ENCODE peak calls at places on chromosomes 5 and 9, in four cellular contexts. M, T, X and H are unnamed samples.

GRCh38 chr9:103660830-103661229 is 433.3 kb upstream of the SMC2 start:
- DNase-seq in T (no peak), X (no peak), M (no peak), H (no peak)

GRCh38 chr5:132771559-132771998 is 5.5 kb downstream of the SEPTIN8 start:
- DNase-seq in M (no peak), T (no peak), X (no peak), H (peak)

GRCh38 chr5:102753889-102754498 is 1.1 kb upstream of the PAM start:
- DNase-seq in M (no peak), X (no peak), T (no peak), H (no peak)

GRCh38 chr9:93223241-93224180 is 39.6 kb downstream of the WNK2 start:
- DNase-seq in M (no peak), X (no peak), T (no peak), H (no peak)

GRCh38 chr5:72160299-72160698 is 53.0 kb downstream of the MAP1B start:
- DNase-seq in M (no peak), T (no peak), X (no peak), H (no peak)

GRCh38 chr5:135309391-135310327 is 89.4 kb downstream of the MACROH2A1 start:
- DNase-seq in T (no peak), M (no peak), X (no peak), H (no peak)

GRCh38 chr9:37026085-37026935 is 7.8 kb downstream of the PAX5 start:
- DNase-seq in X (no peak), T (no peak), M (no peak), H (no peak)

GRCh38 chr9:128683340-128684064 is 5.5 kb upstream of the SET start:
- DNase-seq in X (peak), M (no peak), T (no peak), H (no peak)

GRCh38 chr9:1869843-1870242 is 145.3 kb upstream of the SMARCA2 start:
- DNase-seq in M (no peak), X (peak), T (peak), H (peak)

GRCh38 chr9:22228542-22228941 is 218.1 kb upstream of the DMRTA1 start:
- DNase-seq in X (no peak), T (no peak), M (no peak), H (no peak)

GRCh38 chr5:1311443-1312055 is 16.7 kb upstream of the TERT start:
- DNase-seq in T (no peak), M (no peak), X (no peak), H (no peak)

GRCh38 chr5:3394877-3395599 is 200.6 kb upstream of the IRX1 start:
- DNase-seq in X (no peak), M (no peak), T (no peak), H (no peak)

GRCh38 chr5:154901276-154901675 is 36.7 kb downstream of the GEMIN5 start:
- DNase-seq in M (no peak), T (no peak), X (no peak), H (no peak)

GRCh38 chr5:149439899-149440655 is 61.0 kb upstream of the IL17B start:
- DNase-seq in X (peak), M (no peak), T (peak), H (peak)

GRCh38 chr5:62306494-62307363 is 723 bp downstream of the KIF2A start:
- DNase-seq in M (no peak), X (no peak), T (peak), H (no peak)
- TF ChIP-seq HDAC6 in M (no peak), X (no peak), T (no peak), H (no peak)

DNA sequence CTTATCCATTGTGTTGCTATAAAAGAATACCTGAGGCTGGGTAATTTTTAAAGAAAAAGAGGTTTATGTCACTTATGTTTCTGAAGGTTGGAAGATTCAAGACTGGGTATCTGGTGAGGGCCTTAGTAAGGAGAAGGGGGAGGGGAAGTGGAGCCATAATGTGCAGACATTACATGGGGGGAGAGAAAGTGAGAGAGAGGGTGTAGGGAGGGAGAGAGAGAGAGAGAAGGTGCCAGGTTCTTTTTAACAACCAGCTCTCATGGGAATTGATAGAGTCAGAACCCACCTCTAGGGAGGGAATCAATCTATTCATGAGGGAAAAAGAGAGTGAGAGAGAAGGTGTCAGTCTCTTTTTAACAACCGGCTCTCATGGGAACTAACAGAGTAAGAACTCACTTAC is 29.5 kb downstream of the SPEF2 start:
- DNase-seq in X (no peak), T (no peak), M (no peak), H (no peak)
- TF ChIP-seq HDAC6 in X (no peak), T (no peak), M (no peak), H (no peak)

DNA sequence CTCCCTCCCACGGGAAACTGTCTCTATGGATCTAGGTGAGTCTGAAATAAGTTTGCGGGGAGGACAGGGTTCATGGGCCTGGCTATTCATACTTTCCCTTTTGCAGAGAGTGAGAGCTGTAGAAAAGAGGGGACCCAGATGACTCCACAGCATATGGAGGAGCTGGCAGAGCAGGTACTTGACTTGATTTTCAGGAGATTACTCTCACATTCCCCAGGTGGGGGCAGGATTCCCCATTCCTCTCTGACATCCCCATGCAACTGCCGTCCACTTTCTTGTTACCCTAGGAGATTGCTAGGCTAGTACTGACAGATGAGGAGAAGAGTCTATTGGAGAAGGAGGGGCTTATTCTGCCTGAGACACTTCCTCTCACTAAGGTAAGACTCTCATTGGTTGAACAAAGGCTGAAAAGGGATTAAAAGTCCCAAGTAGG is 659 bp downstream of the CREB3 start:
- DNase-seq in X (peak), M (no peak), T (peak), H (peak)
- TF ChIP-seq HDAC6 in X (no peak), M (no peak), T (no peak), H (no peak)

DNA sequence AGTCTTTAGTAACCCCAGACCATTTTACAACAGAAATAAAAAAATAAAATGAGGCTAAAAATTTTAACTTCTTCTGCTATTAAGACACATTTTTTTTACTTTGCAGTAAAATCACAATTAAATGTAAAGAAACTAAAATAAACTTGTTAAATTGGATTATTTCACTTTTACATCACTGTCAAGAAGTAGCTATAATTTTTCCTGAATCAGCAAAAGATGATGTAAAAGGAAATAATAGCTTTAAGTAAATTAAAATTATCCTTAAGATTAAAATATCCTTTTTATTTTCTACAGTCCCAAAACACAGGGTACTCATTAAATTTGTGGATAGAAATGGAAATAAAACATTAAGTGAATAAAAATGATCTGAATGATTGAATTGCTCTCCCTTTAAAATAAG is 44.5 kb downstream of the TMEM232 start:
- DNase-seq in M (no peak), X (no peak), T (no peak), H (no peak)
- TF ChIP-seq HDAC6 in M (no peak), X (no peak), T (no peak), H (no peak)

GRCh38 chr5:159782197-159782994 is 133.9 kb upstream of the ADRA1B start:
- DNase-seq in M (no peak), X (no peak), T (no peak), H (no peak)
- TF ChIP-seq HDAC6 in M (no peak), X (no peak), T (no peak), H (no peak)

GRCh38 chr9:35660966-35661413 is 2.9 kb downstream of the CCDC107 start:
- DNase-seq in T (no peak), M (no peak), X (no peak), H (peak)
- TF ChIP-seq HDAC6 in T (no peak), M (no peak), X (no peak), H (no peak)

GRCh38 chr5:83572271-83572670 is 100.7 kb downstream of the VCAN start:
- DNase-seq in M (no peak), X (no peak), T (no peak), H (no peak)

GRCh38 chr5:83563631-83564030 is 92.1 kb downstream of the VCAN start:
- DNase-seq in T (no peak), X (no peak), M (no peak), H (peak)

GRCh38 chr5:83564069-83564749 is 92.7 kb downstream of the VCAN start:
- DNase-seq in T (peak), M (no peak), X (no peak), H (peak)

GRCh38 chr5:83570916-83571315 is 99.4 kb downstream of the VCAN start:
- DNase-seq in T (no peak), M (no peak), X (no peak), H (no peak)

DNA sequence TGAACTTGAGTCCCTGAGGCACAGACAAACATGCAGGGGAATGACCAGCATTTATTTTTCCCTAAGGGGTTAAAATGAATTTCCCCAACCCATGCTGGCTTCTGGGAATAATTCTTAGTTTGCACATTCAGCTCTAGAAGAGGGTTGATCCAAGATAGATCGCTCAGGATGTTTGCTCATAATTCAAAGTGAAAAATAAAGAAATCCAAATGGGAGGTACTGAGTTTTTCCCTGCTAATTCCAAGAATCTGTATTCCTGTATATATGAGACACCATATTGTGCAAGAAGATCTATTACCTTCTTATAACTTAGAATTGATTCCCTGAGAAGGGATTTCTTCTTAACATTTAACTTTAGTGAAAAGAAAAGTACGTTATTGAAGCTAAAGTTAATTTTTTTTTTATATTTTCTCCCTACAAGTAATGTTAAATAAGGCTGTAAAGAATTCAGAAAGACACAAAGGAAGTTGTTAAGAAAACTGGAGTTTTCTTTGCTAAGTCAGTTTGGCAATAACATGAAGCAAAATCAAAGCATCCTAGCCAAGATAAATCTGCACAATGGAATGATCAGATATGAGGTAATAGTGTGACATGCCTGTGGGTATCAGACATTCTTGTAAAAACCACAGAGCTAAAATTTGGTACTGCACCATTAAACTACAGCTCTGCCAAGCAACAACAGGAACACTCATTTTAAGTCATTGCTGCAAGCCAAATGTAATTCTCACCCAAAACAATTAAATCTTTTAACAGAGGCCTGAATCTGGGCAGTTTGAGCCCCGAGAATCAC is 96.4 kb downstream of the VCAN start:
- DNase-seq in T (no peak), M (no peak), X (no peak), H (peak)
- TF ChIP-seq HDAC6 in T (no peak), M (no peak), X (no peak), H (no peak)

DNA sequence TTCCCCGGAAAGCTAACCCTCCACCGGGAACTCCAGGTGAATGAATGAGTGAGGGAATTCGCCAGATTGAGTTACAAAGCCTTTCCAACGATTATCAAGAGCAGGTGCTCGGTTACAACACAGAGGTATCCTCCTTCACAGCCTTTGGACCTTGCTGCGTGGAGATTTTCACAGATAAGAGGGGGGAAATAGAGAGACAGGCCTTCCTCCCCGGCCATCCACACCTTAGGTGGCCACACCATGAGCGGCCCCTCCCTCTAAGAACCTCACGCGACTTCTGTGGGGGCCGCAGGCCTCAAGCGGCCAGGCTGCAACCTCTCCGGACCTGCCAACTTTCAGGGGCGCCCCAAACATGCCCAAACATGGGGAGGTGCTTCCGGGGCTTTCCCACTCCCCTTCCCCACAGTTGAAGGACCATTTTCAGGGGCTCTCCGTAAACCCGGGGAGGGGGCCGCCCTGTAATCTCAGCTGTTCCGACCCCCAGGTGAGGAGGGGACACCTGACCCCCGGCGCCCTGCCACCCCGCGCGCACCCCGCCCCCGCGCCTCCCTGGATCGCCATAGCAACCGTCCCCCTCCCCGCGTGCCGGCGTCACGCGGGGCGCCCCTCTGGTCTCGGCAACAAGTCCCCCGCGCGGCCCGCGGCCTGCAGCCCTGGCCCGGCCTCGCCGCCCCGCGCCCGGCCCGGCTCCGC is 603 bp downstream of the DENND1A start:
- DNase-seq in T (peak), M (no peak), X (no peak), H (peak)
- TF ChIP-seq HDAC6 in T (no peak), M (no peak), X (no peak), H (no peak)

GRCh38 chr9:89701221-89701798 is 96.5 kb downstream of the GADD45G start:
- DNase-seq in M (peak), X (no peak), T (no peak), H (no peak)

GRCh38 chr9:89698606-89699005 is 93.8 kb downstream of the GADD45G start:
- DNase-seq in X (no peak), M (no peak), T (no peak), H (no peak)

GRCh38 chr9:89695441-89695891 is 90.7 kb downstream of the GADD45G start:
- DNase-seq in X (no peak), T (no peak), M (no peak), H (no peak)

GRCh38 chr9:89699646-89700045 is 94.8 kb downstream of the GADD45G start:
- DNase-seq in M (no peak), T (no peak), X (no peak), H (peak)

GRCh38 chr9:89696780-89697179 is 92.0 kb downstream of the GADD45G start:
- DNase-seq in M (no peak), X (no peak), T (no peak), H (no peak)
- TF ChIP-seq HDAC6 in M (no peak), X (no peak), T (no peak), H (no peak)

DNA sequence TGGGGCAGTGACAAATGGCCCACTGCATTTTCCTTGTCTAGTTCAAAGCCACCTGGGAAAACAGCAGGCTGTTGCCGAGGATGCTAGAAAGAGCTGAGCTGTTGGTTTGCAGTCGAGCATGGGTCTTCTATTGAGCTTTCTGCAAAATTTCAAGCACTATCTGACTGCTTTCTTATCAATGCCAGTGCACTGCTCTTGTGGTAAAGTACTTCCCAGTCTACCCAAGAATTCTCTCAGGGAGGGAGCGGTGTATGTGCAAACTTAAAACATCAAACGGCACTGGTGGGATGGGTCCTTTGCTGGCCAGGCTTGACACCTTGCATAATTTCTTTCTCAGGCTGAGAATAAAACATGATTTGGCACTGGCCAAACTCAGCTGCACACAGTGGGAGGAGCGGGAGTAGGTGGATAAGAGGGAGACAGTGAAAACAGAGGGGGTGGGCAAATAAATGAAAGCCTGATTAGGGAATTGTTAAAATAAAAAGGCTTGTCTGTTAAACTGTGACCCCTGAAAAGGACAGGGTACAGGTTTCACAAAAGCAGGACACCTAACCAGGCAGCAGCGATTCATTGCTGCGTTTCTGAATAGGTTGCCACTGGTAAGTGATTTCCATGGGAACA is 108.8 kb downstream of the MARCHF3 start:
- DNase-seq in M (no peak), X (no peak), T (peak), H (no peak)
- TF ChIP-seq HDAC6 in M (no peak), X (no peak), T (no peak), H (no peak)